ENCODE peak calls at places on chromosome 1, in four cellular contexts. N is MM.1S, T is B cell, E is body of pancreas. G is an unnamed sample.
A peak's percentile ranks its signal among the peaks of the same experiment; 100 is the strongest.

GRCh38 chr1:46043491-46044017 is 88.9 kb downstream of the PIK3R3 start:
- DNase-seq in N (peak; percentile 60), E (no peak), T (peak; percentile 69), G (peak; percentile 40)

GRCh38 chr1:24111998-24112380 is at the start of gene MYOM3:
- DNase-seq in T (no peak), N (no peak), E (no peak), G (no peak)

GRCh38 chr1:3993606-3994375 is 93.7 kb upstream of the C1orf174 start:
- DNase-seq in N (no peak), T (no peak), E (no peak), G (no peak)

GRCh38 chr1:167489581-167490340 is 28.6 kb downstream of the CD247 start:
- DNase-seq in N (no peak), T (no peak), E (no peak), G (no peak)

GRCh38 chr1:246367046-246367445 is 140.0 kb downstream of the SMYD3 start:
- DNase-seq in N (no peak), T (no peak), E (no peak), G (no peak)

GRCh38 chr1:17624540-17625256 is 85.2 kb downstream of the ARHGEF10L start:
- DNase-seq in N (no peak), E (peak; percentile 73), T (no peak), G (no peak)

GRCh38 chr1:193905288-193906085 is 719.1 kb upstream of the B3GALT2 start:
- DNase-seq in E (no peak), T (no peak), N (no peak), G (no peak)

GRCh38 chr1:21318057-21318713 is 27.9 kb upstream of the ECE1 start:
- DNase-seq in T (no peak), N (no peak), E (no peak), G (no peak)

GRCh38 chr1:90718411-90719320 is 1.6 kb upstream of the BARHL2 start:
- DNase-seq in T (no peak), E (no peak), N (no peak), G (peak; percentile 29)

GRCh38 chr1:3032371-3032862 is 11.2 kb downstream of the ACTRT2 start:
- DNase-seq in T (no peak), N (no peak), E (no peak), G (no peak)

GRCh38 chr1:204409111-204409510 is 2.5 kb downstream of the PPP1R15B start:
- DNase-seq in E (no peak), T (no peak), N (no peak), G (no peak)

GRCh38 chr1:202145325-202146140 is 996 bp upstream of the ARL8A start:
- DNase-seq in N (peak; percentile 46), T (no peak), E (no peak), G (no peak)

GRCh38 chr1:155166006-155166372 is 7.1 kb downstream of the KRTCAP2 start:
- DNase-seq in N (no peak), T (no peak), E (no peak), G (no peak)

GRCh38 chr1:34926894-34927293 is 2.6 kb downstream of the DLGAP3 start:
- DNase-seq in N (no peak), E (no peak), T (no peak), G (no peak)

GRCh38 chr1:93704063-93704462 is 22.4 kb upstream of the BCAR3 start:
- DNase-seq in E (no peak), N (no peak), T (peak; percentile 65), G (peak; percentile 67)

GRCh38 chr1:71526824-71527223 is 446.0 kb upstream of the ZRANB2 start:
- DNase-seq in E (no peak), N (no peak), T (no peak), G (no peak)

GRCh38 chr1:197284972-197285371 is 16.9 kb downstream of the CRB1 start:
- DNase-seq in T (no peak), N (no peak), E (no peak), G (no peak)

GRCh38 chr1:221887091-221887746 is 145.3 kb upstream of the DUSP10 start:
- DNase-seq in E (peak; percentile 86), N (no peak), T (no peak), G (no peak)

GRCh38 chr1:4483031-4483625 is 171.3 kb upstream of the AJAP1 start:
- DNase-seq in E (no peak), N (no peak), T (no peak), G (no peak)

GRCh38 chr1:16977377-16977776 is 3.0 kb downstream of the MFAP2 start:
- DNase-seq in E (no peak), N (no peak), T (no peak), G (no peak)

GRCh38 chr1:3063379-3064295 is 5.4 kb upstream of the PRDM16 start:
- DNase-seq in T (no peak), E (no peak), N (no peak), G (no peak)

GRCh38 chr1:85502625-85503083 is 37.7 kb upstream of the DDAH1 start:
- DNase-seq in N (peak; percentile 21), E (peak; percentile 73), T (no peak), G (no peak)

GRCh38 chr1:5982276-5982675 is 9.9 kb downstream of the NPHP4 start:
- DNase-seq in T (no peak), N (no peak), E (no peak), G (no peak)

GRCh38 chr1:97170296-97170695 is 448.7 kb downstream of the PTBP2 start:
- DNase-seq in T (no peak), E (peak; percentile 12), N (no peak), G (no peak)

GRCh38 chr1:44609412-44609767 is 64.9 kb downstream of the TMEM53 start:
- DNase-seq in N (no peak), E (peak; percentile 38), T (no peak), G (peak; percentile 71)

GRCh38 chr1:204065986-204066300 is 7.0 kb upstream of the SOX13 start:
- DNase-seq in T (no peak), N (no peak), E (no peak), G (no peak)

GRCh38 chr1:211352465-211352864 is 25.8 kb downstream of the TRAF5 start:
- DNase-seq in E (no peak), T (no peak), N (no peak), G (no peak)

GRCh38 chr1:28340221-28340974 is 11.6 kb downstream of the MED18 start:
- DNase-seq in E (no peak), N (no peak), T (no peak), G (no peak)

GRCh38 chr1:221336141-221336540 is 405.7 kb downstream of the DUSP10 start:
- DNase-seq in E (no peak), T (no peak), N (no peak), G (no peak)

GRCh38 chr1:19209439-19209989 is 552 bp downstream of the UBR4 start:
- DNase-seq in N (peak; percentile 59), E (peak; percentile 40), T (peak; percentile 70), G (peak; percentile 75)

GRCh38 chr1:115536279-115536816 is 105.4 kb upstream of the VANGL1 start:
- DNase-seq in N (no peak), E (no peak), T (no peak), G (no peak)
- TF ChIP-seq CTCF in N (no peak), E (no peak), T (no peak), G (no peak)

GRCh38 chr1:159054427-159054826 is 22.1 kb downstream of the AIM2 start:
- DNase-seq in N (no peak), T (no peak), E (no peak), G (no peak)

GRCh38 chr1:159058751-159059150 is 17.8 kb downstream of the AIM2 start:
- DNase-seq in E (no peak), T (no peak), N (no peak), G (no peak)

GRCh38 chr1:159051436-159051835 is 25.1 kb downstream of the AIM2 start:
- DNase-seq in E (no peak), N (no peak), T (no peak), G (no peak)

GRCh38 chr1:159055181-159055621 is 21.4 kb downstream of the AIM2 start:
- DNase-seq in N (no peak), E (no peak), T (peak; percentile 40), G (no peak)

DNA sequence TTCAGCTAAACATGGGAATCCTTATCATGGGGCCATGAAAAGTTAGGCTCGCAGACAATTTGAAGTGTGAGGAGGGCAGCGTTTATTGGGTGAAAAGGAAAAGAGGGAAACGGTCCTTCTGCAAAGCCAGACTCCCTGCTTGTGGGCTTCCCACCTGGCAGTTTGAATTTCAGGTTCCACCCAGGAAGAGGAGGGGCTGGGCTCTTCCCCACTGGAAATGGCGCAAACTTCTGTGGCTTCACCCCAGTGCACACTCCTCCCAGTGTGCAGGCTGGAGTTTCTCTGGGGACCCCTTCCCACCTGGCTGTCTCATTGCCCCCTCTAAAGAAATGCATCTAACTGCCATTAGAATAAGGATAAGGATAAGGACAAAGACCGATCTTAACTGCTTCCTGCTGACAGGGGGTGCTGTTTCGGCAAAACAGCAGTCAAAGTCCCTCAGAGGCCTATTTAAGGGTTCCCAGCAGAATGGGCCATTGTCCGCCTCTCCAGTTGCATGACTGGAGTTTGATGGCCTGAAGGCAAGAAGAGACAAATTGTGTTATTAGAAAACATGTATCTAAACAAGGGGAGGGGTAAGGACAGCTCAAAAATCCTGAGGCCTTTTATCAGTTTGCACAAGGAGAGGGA is 20.4 kb downstream of the AIM2 start:
- DNase-seq in T (no peak), N (no peak), E (no peak), G (no peak)
- TF ChIP-seq CTCF in T (no peak), N (peak; percentile 23), E (no peak), G (peak; percentile 32)

GRCh38 chr1:119587328-119587727 is 60.7 kb downstream of the ZNF697 start:
- DNase-seq in N (no peak), E (no peak), T (no peak), G (no peak)

DNA sequence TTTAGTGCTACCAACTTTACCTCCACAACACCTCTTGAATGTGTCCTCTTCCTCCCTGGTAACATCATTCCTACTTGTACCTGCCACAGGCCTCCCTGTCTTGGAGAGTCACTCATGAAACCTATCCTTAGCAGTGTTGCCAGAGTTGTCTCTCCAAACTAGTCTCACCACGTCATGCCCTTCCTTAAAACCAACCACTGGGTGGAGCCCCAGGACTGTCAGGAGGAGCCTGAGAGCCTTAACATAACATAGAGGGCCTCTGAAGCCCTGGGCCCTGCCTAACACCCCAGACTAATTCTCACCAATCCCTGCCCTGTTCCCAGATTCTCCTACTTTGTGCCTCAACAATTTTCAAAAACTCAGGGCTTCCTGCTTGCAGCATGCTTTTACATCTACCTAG is 65.3 kb downstream of the ZNF697 start:
- DNase-seq in E (peak; percentile 29), N (peak; percentile 16), T (no peak), G (peak; percentile 24)
- TF ChIP-seq CTCF in E (peak; percentile 51), N (peak; percentile 41), T (no peak), G (peak; percentile 10)

GRCh38 chr1:233790121-233790520 is 114.4 kb upstream of the SLC35F3 start:
- DNase-seq in N (no peak), T (no peak), E (no peak), G (no peak)

GRCh38 chr1:233791750-233792149 is 112.7 kb upstream of the SLC35F3 start:
- DNase-seq in T (no peak), E (no peak), N (no peak), G (no peak)

GRCh38 chr1:233790662-233791371 is 113.7 kb upstream of the SLC35F3 start:
- DNase-seq in N (peak; percentile 61), T (peak; percentile 50), E (peak; percentile 39), G (peak; percentile 51)

GRCh38 chr1:233788687-233789086 is 115.8 kb upstream of the SLC35F3 start:
- DNase-seq in N (no peak), E (no peak), T (no peak), G (no peak)

GRCh38 chr1:233791372-233791703 is 113.1 kb upstream of the SLC35F3 start:
- DNase-seq in T (no peak), N (no peak), E (no peak), G (no peak)
- TF ChIP-seq CTCF in T (peak; percentile 43), N (no peak), E (no peak), G (no peak)

GRCh38 chr1:236124965-236125364 is 17.4 kb upstream of the GPR137B start:
- DNase-seq in T (no peak), E (no peak), N (no peak), G (no peak)
- TF ChIP-seq CTCF in T (no peak), E (no peak), N (no peak), G (no peak)